ENCODE peak calls at places on chromosomes 7 and 10, in ten cellular contexts. M, P, J, G, Y, W, T, X, V and H are unnamed samples.

GRCh38 chr7:41113663-41114062 is 589.2 kb downstream of the INHBA start:
- DNase-seq in P (no peak), X (no peak), V (no peak), Y (no peak), J (no peak), M (no peak), W (no peak), T (no peak), G (no peak), H (no peak)

GRCh38 chr10:27998178-27998953 is 513 bp downstream of the ODAD2 start:
- DNase-seq in W (no peak), M (peak; percentile 26), V (no peak), Y (peak; percentile 37), J (peak; percentile 53), G (peak; percentile 1), X (peak; percentile 37), P (no peak), T (peak; percentile 16), H (peak; percentile 11)

GRCh38 chr10:13262433-13262832 is 28.3 kb upstream of the UCMA start:
- DNase-seq in V (no peak), Y (no peak), T (no peak), X (no peak), J (no peak), W (no peak), G (no peak), M (no peak), P (no peak), H (no peak)

GRCh38 chr10:659710-660141 is 29.7 kb downstream of the DIP2C start:
- DNase-seq in M (peak; percentile 87), V (no peak), T (peak; percentile 74), P (no peak), Y (peak; percentile 12), X (no peak), J (no peak), W (no peak), G (no peak), H (no peak)

GRCh38 chr7:57400531-57401155 is 49.3 kb upstream of the ZNF716 start:
- DNase-seq in X (no peak), V (no peak), W (no peak), J (no peak), T (no peak), Y (no peak), P (no peak), G (no peak), M (no peak), H (no peak)

GRCh38 chr7:191105-192034 is 1.0 kb upstream of the FAM20C start:
- DNase-seq in M (peak; percentile 92), W (peak; percentile 39), Y (peak; percentile 68), J (no peak), T (peak; percentile 89), P (peak; percentile 37), X (peak; percentile 79), V (peak; percentile 10), G (no peak), H (peak; percentile 64)

GRCh38 chr7:21767300-21767900 is 178.3 kb downstream of the CDCA7L start:
- DNase-seq in V (peak; percentile 91), P (no peak), T (peak; percentile 61), M (peak; percentile 24), J (no peak), G (no peak), Y (peak; percentile 87), X (peak; percentile 47), W (peak; percentile 19), H (peak; percentile 83)

GRCh38 chr7:91397612-91398011 is 133.4 kb downstream of the FZD1 start:
- DNase-seq in P (no peak), G (no peak), W (no peak), V (no peak), J (no peak), T (no peak), X (no peak), Y (no peak), M (no peak), H (no peak)

GRCh38 chr10:130341325-130341724 is 205.1 kb downstream of the GLRX3 start:
- DNase-seq in W (no peak), T (no peak), J (no peak), Y (peak; percentile 74), M (no peak), V (no peak), X (no peak), P (no peak), G (no peak), H (no peak)

GRCh38 chr7:124457841-124458240 is 307.8 kb downstream of the GPR37 start:
- DNase-seq in W (no peak), V (no peak), M (peak; percentile 70), X (no peak), P (no peak), J (no peak), Y (no peak), T (no peak), G (no peak), H (no peak)

GRCh38 chr7:49397750-49398149 is 375.7 kb upstream of the VWC2 start:
- DNase-seq in G (no peak), V (no peak), W (no peak), X (no peak), M (no peak), Y (no peak), T (no peak), J (no peak), P (no peak), H (no peak)

GRCh38 chr10:117788911-117789310 is 246.4 kb downstream of the EMX2 start:
- DNase-seq in X (no peak), W (no peak), Y (no peak), G (no peak), M (no peak), P (no peak), V (no peak), T (no peak), J (no peak), H (no peak)

DNA sequence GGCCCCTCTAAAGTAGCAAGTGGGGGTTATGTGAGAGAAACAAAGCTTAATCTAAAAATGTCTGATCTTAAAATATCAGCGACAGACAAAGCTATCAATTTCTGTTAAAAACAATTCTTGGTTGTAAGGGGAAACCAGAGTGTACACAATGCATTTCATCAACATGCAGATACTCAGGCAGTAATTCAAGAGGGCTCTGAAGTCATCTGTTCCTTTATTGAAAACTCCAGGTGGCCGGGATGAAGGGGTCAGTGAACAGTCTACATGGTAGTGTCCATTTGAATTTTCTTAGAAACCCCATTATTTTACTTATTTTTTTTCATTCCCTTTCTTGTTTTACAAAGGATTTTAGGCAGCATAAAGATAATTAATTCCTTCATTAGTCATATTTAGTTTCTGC is 36.7 kb upstream of the BTBD16 start:
- DNase-seq in T (no peak), V (no peak), G (no peak), Y (no peak), W (no peak), J (no peak), X (no peak), M (peak; percentile 39), P (no peak), H (no peak)
- H3K27ac ChIP-seq in T (peak overlapping the region; percentile 72), V (no peak overlapping the region), G (no peak overlapping the region), Y (no peak overlapping the region), W (no peak overlapping the region), J (no peak overlapping the region), X (peak overlapping the region; percentile 26), M (no peak overlapping the region), P (no peak overlapping the region), H (no peak overlapping the region)

DNA sequence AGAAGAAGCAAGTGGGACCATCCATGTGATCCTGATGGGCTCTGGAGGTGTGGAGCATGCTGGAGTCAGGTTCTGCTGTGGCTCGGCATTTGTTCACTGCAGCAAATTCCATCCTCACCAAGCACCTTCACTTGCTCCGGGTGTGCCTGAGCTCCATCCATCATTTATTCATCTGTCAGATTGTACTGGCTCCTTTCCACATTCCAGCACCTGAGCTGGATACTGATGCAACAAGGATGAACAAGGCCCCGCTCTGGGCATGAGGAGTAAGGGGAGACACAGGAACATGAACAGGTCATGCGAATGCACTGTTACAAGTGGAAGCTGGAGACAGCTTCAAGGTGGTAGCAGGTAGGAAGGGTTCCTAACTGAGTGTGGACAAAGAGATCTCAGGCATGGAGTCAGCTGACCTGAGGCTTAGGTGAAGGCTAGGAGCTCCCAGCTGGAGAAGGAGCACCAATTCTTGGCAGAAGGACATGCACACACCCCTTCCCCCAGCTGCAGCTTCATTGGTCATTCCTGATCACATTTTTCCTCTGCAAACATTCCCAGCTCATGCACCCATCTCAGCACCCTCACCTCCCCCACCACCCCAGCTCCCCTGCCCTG is 133.7 kb upstream of the ZMIZ1 start:
- DNase-seq in J (no peak), M (no peak), P (no peak), T (no peak), X (no peak), G (no peak), Y (no peak), V (no peak), W (no peak), H (no peak)
- H3K27ac ChIP-seq in J (no peak overlapping the region), M (no peak overlapping the region), P (no peak overlapping the region), T (no peak overlapping the region), X (no peak overlapping the region), G (no peak overlapping the region), Y (no peak overlapping the region), V (no peak overlapping the region), W (no peak overlapping the region), H (peak overlapping the region; percentile 0)

GRCh38 chr10:121690152-121690551 is 91.9 kb upstream of the FGFR2 start:
- DNase-seq in T (no peak), X (no peak), V (no peak), P (no peak), J (no peak), W (no peak), G (no peak), Y (no peak), M (no peak), H (no peak)
- H3K27ac ChIP-seq in T (no peak overlapping the region), X (no peak overlapping the region), V (no peak overlapping the region), P (no peak overlapping the region), J (no peak overlapping the region), W (no peak overlapping the region), G (no peak overlapping the region), Y (no peak overlapping the region), M (no peak overlapping the region), H (no peak overlapping the region)

GRCh38 chr10:76353124-76353851 is 921.9 kb downstream of the LRMDA start:
- DNase-seq in G (no peak), V (no peak), M (no peak), P (no peak), T (no peak), Y (no peak), X (no peak), J (no peak), W (no peak), H (no peak)

GRCh38 chr10:76354349-76354748 is 922.9 kb downstream of the LRMDA start:
- DNase-seq in X (no peak), P (no peak), G (no peak), Y (no peak), V (no peak), M (no peak), T (no peak), J (no peak), W (no peak), H (no peak)

GRCh38 chr10:76352300-76352699 is 920.9 kb downstream of the LRMDA start:
- DNase-seq in X (no peak), V (peak; percentile 7), G (no peak), W (no peak), P (no peak), M (peak; percentile 96), Y (no peak), T (peak; percentile 76), J (no peak), H (peak; percentile 91)

GRCh38 chr10:76354921-76355320 is 923.5 kb downstream of the LRMDA start:
- DNase-seq in W (no peak), G (no peak), P (no peak), Y (no peak), X (no peak), J (no peak), V (no peak), T (no peak), M (no peak), H (no peak)

DNA sequence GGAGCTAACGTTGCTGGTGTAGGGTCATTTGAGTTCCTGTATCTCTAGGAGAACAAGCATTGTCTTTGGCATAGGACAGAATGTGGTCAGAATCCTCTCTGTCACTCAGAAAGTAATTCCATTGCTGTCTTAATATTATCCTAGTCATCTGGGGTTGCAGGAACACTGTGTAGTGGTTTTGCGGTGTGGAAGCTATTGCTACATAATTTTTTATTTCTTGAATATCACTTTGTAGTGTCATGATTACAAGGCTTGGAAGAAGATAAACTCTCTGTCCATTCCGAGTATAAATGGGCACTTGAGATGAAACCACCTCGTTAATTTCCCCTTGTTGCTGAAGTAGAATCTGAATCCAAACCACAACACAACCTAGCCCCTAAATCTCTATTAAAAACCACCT is 919.2 kb downstream of the LRMDA start:
- DNase-seq in X (no peak), J (no peak), Y (no peak), V (no peak), W (no peak), G (no peak), P (no peak), T (no peak), M (no peak), H (no peak)
- H3K27ac ChIP-seq in X (no peak overlapping the region), J (no peak overlapping the region), Y (no peak overlapping the region), V (no peak overlapping the region), W (no peak overlapping the region), G (no peak overlapping the region), P (no peak overlapping the region), T (no peak overlapping the region), M (no peak overlapping the region), H (no peak overlapping the region)